ENCODE peak calls at places on chromosomes 7 and 10, in ten cellular contexts. One of them, this sample, is unnamed.

GRCh38 chr7:13321321-13321720 is 633.9 kb downstream of the ARL4A start:
- DNase-seq in EL: no peak
- DNase-seq in T-helper 1 cell: no peak
- DNase-seq in RWPE1: no peak
- DNase-seq in left lung: no peak
- DNase-seq in Calu3: no peak
- DNase-seq in heart left ventricle: no peak
- DNase-seq in neural crest cell: no peak
- DNase-seq in naive thymus-derived CD8-positive, alpha-beta T cell: no peak
- DNase-seq in hepatocyte: no peak
- DNase-seq in this sample: no peak

GRCh38 chr7:2903686-2904162 is 59.6 kb upstream of the GNA12 start:
- DNase-seq in RWPE1: no peak
- DNase-seq in T-helper 1 cell: no peak
- DNase-seq in neural crest cell: no peak
- DNase-seq in Calu3: no peak
- DNase-seq in heart left ventricle: no peak
- DNase-seq in EL: no peak
- DNase-seq in left lung: peak
- DNase-seq in naive thymus-derived CD8-positive, alpha-beta T cell: no peak
- DNase-seq in hepatocyte: no peak
- DNase-seq in this sample: no peak

GRCh38 chr10:35011771-35012191 is 78.4 kb downstream of the CUL2 start:
- DNase-seq in EL: peak
- DNase-seq in heart left ventricle: no peak
- DNase-seq in hepatocyte: no peak
- DNase-seq in neural crest cell: no peak
- DNase-seq in left lung: no peak
- DNase-seq in T-helper 1 cell: no peak
- DNase-seq in Calu3: no peak
- DNase-seq in naive thymus-derived CD8-positive, alpha-beta T cell: no peak
- DNase-seq in RWPE1: no peak
- DNase-seq in this sample: no peak

GRCh38 chr7:151400626-151401315 is 9.1 kb downstream of the WDR86 start:
- DNase-seq in neural crest cell: no peak
- DNase-seq in heart left ventricle: no peak
- DNase-seq in naive thymus-derived CD8-positive, alpha-beta T cell: peak
- DNase-seq in Calu3: no peak
- DNase-seq in left lung: peak
- DNase-seq in hepatocyte: no peak
- DNase-seq in T-helper 1 cell: no peak
- DNase-seq in RWPE1: no peak
- DNase-seq in EL: no peak
- DNase-seq in this sample: no peak

GRCh38 chr7:6092953-6093354 is 61.8 kb downstream of the ANKRD61 start:
- DNase-seq in RWPE1: no peak
- DNase-seq in neural crest cell: no peak
- DNase-seq in naive thymus-derived CD8-positive, alpha-beta T cell: no peak
- DNase-seq in left lung: no peak
- DNase-seq in hepatocyte: no peak
- DNase-seq in Calu3: no peak
- DNase-seq in T-helper 1 cell: no peak
- DNase-seq in heart left ventricle: no peak
- DNase-seq in EL: no peak
- DNase-seq in this sample: peak

GRCh38 chr7:100166317-100166940 is 2.0 kb downstream of the GAL3ST4 start:
- DNase-seq in T-helper 1 cell: no peak
- DNase-seq in neural crest cell: no peak
- DNase-seq in Calu3: no peak
- DNase-seq in EL: no peak
- DNase-seq in naive thymus-derived CD8-positive, alpha-beta T cell: peak
- DNase-seq in hepatocyte: no peak
- DNase-seq in left lung: no peak
- DNase-seq in heart left ventricle: no peak
- DNase-seq in RWPE1: no peak
- DNase-seq in this sample: peak

GRCh38 chr7:137591444-137591843 is 247.9 kb upstream of the PTN start:
- DNase-seq in hepatocyte: peak
- DNase-seq in left lung: no peak
- DNase-seq in Calu3: no peak
- DNase-seq in EL: peak
- DNase-seq in neural crest cell: no peak
- DNase-seq in RWPE1: peak
- DNase-seq in heart left ventricle: no peak
- DNase-seq in naive thymus-derived CD8-positive, alpha-beta T cell: no peak
- DNase-seq in T-helper 1 cell: no peak
- DNase-seq in this sample: no peak

GRCh38 chr10:63042256-63042655 is 90.9 kb upstream of the NRBF2 start:
- DNase-seq in T-helper 1 cell: no peak
- DNase-seq in naive thymus-derived CD8-positive, alpha-beta T cell: no peak
- DNase-seq in Calu3: peak
- DNase-seq in hepatocyte: no peak
- DNase-seq in EL: no peak
- DNase-seq in neural crest cell: no peak
- DNase-seq in RWPE1: no peak
- DNase-seq in left lung: no peak
- DNase-seq in heart left ventricle: no peak
- DNase-seq in this sample: no peak

GRCh38 chr10:36251068-36251467 is 609.0 kb upstream of the FZD8 start:
- DNase-seq in naive thymus-derived CD8-positive, alpha-beta T cell: no peak
- DNase-seq in neural crest cell: no peak
- DNase-seq in left lung: no peak
- DNase-seq in Calu3: no peak
- DNase-seq in hepatocyte: no peak
- DNase-seq in T-helper 1 cell: no peak
- DNase-seq in RWPE1: no peak
- DNase-seq in heart left ventricle: no peak
- DNase-seq in EL: no peak
- DNase-seq in this sample: no peak

GRCh38 chr10:62614389-62615157 is 189.9 kb upstream of the ADO start:
- DNase-seq in EL: peak
- DNase-seq in neural crest cell: no peak
- DNase-seq in RWPE1: peak
- DNase-seq in Calu3: no peak
- DNase-seq in left lung: peak
- DNase-seq in hepatocyte: no peak
- DNase-seq in naive thymus-derived CD8-positive, alpha-beta T cell: no peak
- DNase-seq in T-helper 1 cell: no peak
- DNase-seq in heart left ventricle: no peak
- DNase-seq in this sample: no peak

GRCh38 chr7:92415225-92415624 is 32.1 kb upstream of the GATAD1 start:
- DNase-seq in Calu3: no peak
- DNase-seq in T-helper 1 cell: no peak
- DNase-seq in RWPE1: no peak
- DNase-seq in EL: no peak
- DNase-seq in naive thymus-derived CD8-positive, alpha-beta T cell: no peak
- DNase-seq in left lung: no peak
- DNase-seq in hepatocyte: no peak
- DNase-seq in heart left ventricle: no peak
- DNase-seq in neural crest cell: no peak
- DNase-seq in this sample: no peak

GRCh38 chr10:62990126-62990525 is 143.0 kb upstream of the NRBF2 start:
- DNase-seq in left lung: no peak
- DNase-seq in EL: no peak
- DNase-seq in heart left ventricle: no peak
- DNase-seq in Calu3: no peak
- DNase-seq in naive thymus-derived CD8-positive, alpha-beta T cell: no peak
- DNase-seq in neural crest cell: no peak
- DNase-seq in hepatocyte: no peak
- DNase-seq in T-helper 1 cell: no peak
- DNase-seq in RWPE1: no peak
- DNase-seq in this sample: no peak

This sample was measured in aorta.